ENCODE peak calls at places on chromosomes 16 and 17, in nine cellular contexts. One of them, this sample, is unnamed.

GRCh38 chr16:30622455-30623032 is 12.4 kb upstream of the ZNF689 start:
- DNase-seq in breast epithelium: no peak
- DNase-seq in IMR-90: no peak
- DNase-seq in substantia nigra: no peak
- DNase-seq in neuronal stem cell: no peak
- DNase-seq in kidney: no peak
- DNase-seq in GM23338: no peak
- DNase-seq in CD4-positive, alpha-beta T cell: no peak
- DNase-seq in AG04450: no peak
- DNase-seq in this sample: no peak

GRCh38 chr16:81457326-81458133 is 12.9 kb downstream of the CMIP start:
- DNase-seq in breast epithelium: no peak
- DNase-seq in IMR-90: peak
- DNase-seq in substantia nigra: no peak
- DNase-seq in neuronal stem cell: no peak
- DNase-seq in kidney: no peak
- DNase-seq in GM23338: no peak
- DNase-seq in CD4-positive, alpha-beta T cell: no peak
- DNase-seq in AG04450: peak
- DNase-seq in this sample: no peak

GRCh38 chr16:75070055-75070841 is 46.3 kb downstream of the LDHD start:
- DNase-seq in breast epithelium: no peak
- DNase-seq in IMR-90: no peak
- DNase-seq in substantia nigra: peak
- DNase-seq in neuronal stem cell: no peak
- DNase-seq in kidney: no peak
- DNase-seq in GM23338: no peak
- DNase-seq in CD4-positive, alpha-beta T cell: no peak
- DNase-seq in AG04450: no peak
- DNase-seq in this sample: no peak

GRCh38 chr17:1058423-1059130 is 61.6 kb downstream of the TIMM22 start:
- DNase-seq in breast epithelium: no peak
- DNase-seq in IMR-90: peak
- DNase-seq in substantia nigra: no peak
- DNase-seq in neuronal stem cell: no peak
- DNase-seq in kidney: peak
- DNase-seq in GM23338: peak
- DNase-seq in CD4-positive, alpha-beta T cell: peak
- DNase-seq in AG04450: no peak
- DNase-seq in this sample: no peak

GRCh38 chr17:40023590-40024292 is 8.5 kb downstream of the CSF3 start:
- DNase-seq in breast epithelium: no peak
- DNase-seq in IMR-90: no peak
- DNase-seq in substantia nigra: no peak
- DNase-seq in neuronal stem cell: no peak
- DNase-seq in kidney: peak
- DNase-seq in GM23338: no peak
- DNase-seq in CD4-positive, alpha-beta T cell: no peak
- DNase-seq in AG04450: no peak
- DNase-seq in this sample: no peak

GRCh38 chr16:80034469-80034826 is 433.9 kb upstream of the MAF start:
- DNase-seq in breast epithelium: no peak
- DNase-seq in IMR-90: no peak
- DNase-seq in substantia nigra: no peak
- DNase-seq in neuronal stem cell: no peak
- DNase-seq in kidney: no peak
- DNase-seq in GM23338: no peak
- DNase-seq in CD4-positive, alpha-beta T cell: no peak
- DNase-seq in AG04450: no peak
- DNase-seq in this sample: no peak

GRCh38 chr16:75584108-75584507 is 17.9 kb downstream of the GABARAPL2 start:
- DNase-seq in breast epithelium: no peak
- DNase-seq in IMR-90: no peak
- DNase-seq in substantia nigra: no peak
- DNase-seq in neuronal stem cell: no peak
- DNase-seq in kidney: no peak
- DNase-seq in GM23338: no peak
- DNase-seq in CD4-positive, alpha-beta T cell: no peak
- DNase-seq in AG04450: no peak
- DNase-seq in this sample: no peak

GRCh38 chr16:29820730-29821662 is 734 bp downstream of the MVP start:
- DNase-seq in breast epithelium: no peak
- DNase-seq in IMR-90: no peak
- DNase-seq in substantia nigra: no peak
- DNase-seq in neuronal stem cell: no peak
- DNase-seq in kidney: peak
- DNase-seq in GM23338: no peak
- DNase-seq in CD4-positive, alpha-beta T cell: peak
- DNase-seq in AG04450: no peak
- DNase-seq in this sample: no peak

GRCh38 chr17:79064026-79064425 is 10.6 kb upstream of the ENGASE start:
- DNase-seq in breast epithelium: no peak
- DNase-seq in IMR-90: no peak
- DNase-seq in substantia nigra: no peak
- DNase-seq in neuronal stem cell: no peak
- DNase-seq in kidney: no peak
- DNase-seq in GM23338: no peak
- DNase-seq in CD4-positive, alpha-beta T cell: no peak
- DNase-seq in AG04450: no peak
- DNase-seq in this sample: no peak

GRCh38 chr17:62110923-62111484 is 45.9 kb upstream of the MED13 start:
- DNase-seq in breast epithelium: no peak
- DNase-seq in IMR-90: no peak
- DNase-seq in substantia nigra: no peak
- DNase-seq in neuronal stem cell: no peak
- DNase-seq in kidney: no peak
- DNase-seq in GM23338: no peak
- DNase-seq in CD4-positive, alpha-beta T cell: no peak
- DNase-seq in AG04450: no peak
- DNase-seq in this sample: no peak

GRCh38 chr17:51638909-51639308 is 378.6 kb downstream of the UTP18 start:
- DNase-seq in breast epithelium: no peak
- DNase-seq in IMR-90: no peak
- DNase-seq in substantia nigra: no peak
- DNase-seq in neuronal stem cell: no peak
- DNase-seq in kidney: no peak
- DNase-seq in GM23338: no peak
- DNase-seq in CD4-positive, alpha-beta T cell: no peak
- DNase-seq in AG04450: no peak
- DNase-seq in this sample: no peak

DNA sequence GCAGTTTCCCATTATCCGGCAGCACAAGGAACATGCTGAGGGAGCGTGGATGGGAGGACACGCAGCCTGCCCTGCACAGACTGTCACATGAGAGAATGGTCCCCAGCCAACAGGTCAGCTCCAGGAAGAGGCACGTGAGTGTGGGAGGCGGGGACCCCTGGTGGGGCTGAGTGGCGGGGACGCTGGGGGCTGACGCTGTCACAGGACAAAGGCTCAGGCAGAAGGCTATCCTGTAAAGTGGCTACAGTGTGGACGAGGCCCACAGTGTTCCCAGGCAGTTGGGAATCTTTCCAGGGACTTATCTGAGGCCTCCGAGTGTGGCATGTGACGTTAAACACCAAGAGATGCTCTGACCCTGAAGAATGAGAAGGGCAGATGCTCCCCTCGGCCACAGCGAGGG is 30.4 kb downstream of the MBTPS1 start:
- DNase-seq in breast epithelium: no peak
- DNase-seq in IMR-90: no peak
- DNase-seq in substantia nigra: no peak
- DNase-seq in neuronal stem cell: no peak
- DNase-seq in kidney: no peak
- DNase-seq in GM23338: no peak
- DNase-seq in CD4-positive, alpha-beta T cell: no peak
- DNase-seq in AG04450: no peak
- DNase-seq in this sample: no peak
- H3K27ac ChIP-seq in breast epithelium: no peak
- H3K27ac ChIP-seq in IMR-90: no peak
- H3K27ac ChIP-seq in substantia nigra: no peak
- H3K27ac ChIP-seq in neuronal stem cell: no peak
- H3K27ac ChIP-seq in kidney: no peak
- H3K27ac ChIP-seq in GM23338: no peak
- H3K27ac ChIP-seq in CD4-positive, alpha-beta T cell: no peak
- H3K27ac ChIP-seq in AG04450: no peak
- H3K27ac ChIP-seq in this sample: no peak

DNA sequence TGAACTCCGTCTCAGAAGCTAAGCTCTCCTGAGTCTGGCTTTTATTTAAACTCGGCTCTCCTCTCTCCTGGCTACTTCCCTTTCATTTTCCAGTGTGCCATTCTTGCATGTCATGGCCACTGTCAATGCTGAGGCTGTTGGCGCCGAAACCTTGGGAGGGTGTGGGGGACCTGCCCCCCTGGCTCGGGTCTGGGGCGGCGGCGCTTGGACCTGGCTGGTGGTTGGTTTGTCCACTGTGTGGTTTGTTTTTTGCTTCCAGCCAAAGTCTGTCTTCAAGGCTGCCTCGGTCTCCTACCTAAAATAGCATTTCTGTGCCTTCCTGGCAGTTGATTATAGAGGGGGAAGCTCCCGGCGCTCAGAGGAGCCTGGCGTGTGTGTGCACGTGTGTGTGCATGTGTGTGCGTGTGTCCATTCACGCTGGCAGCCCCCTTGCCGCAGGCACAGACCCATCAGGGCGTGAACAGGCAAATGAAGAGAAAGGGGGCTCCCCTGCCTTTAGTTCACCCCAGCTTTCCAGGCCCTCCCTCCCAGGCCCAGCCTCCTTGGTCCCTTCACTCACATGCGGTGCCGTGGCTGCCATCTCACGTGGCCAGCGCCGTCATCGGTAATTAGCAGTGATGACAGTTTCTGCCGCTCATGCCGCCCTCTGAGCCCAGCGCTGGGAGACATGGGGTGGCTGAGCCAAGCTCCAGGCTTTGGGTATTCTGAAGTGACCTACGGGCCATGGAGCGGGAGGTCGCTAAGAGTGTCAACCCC is 179.9 kb downstream of the SEC14L1 start:
- DNase-seq in breast epithelium: peak
- DNase-seq in IMR-90: no peak
- DNase-seq in substantia nigra: no peak
- DNase-seq in neuronal stem cell: no peak
- DNase-seq in kidney: peak
- DNase-seq in GM23338: no peak
- DNase-seq in CD4-positive, alpha-beta T cell: no peak
- DNase-seq in AG04450: no peak
- DNase-seq in this sample: peak
- H3K27ac ChIP-seq in breast epithelium: peak
- H3K27ac ChIP-seq in IMR-90: peak
- H3K27ac ChIP-seq in substantia nigra: no peak
- H3K27ac ChIP-seq in neuronal stem cell: no peak
- H3K27ac ChIP-seq in kidney: peak
- H3K27ac ChIP-seq in GM23338: no peak
- H3K27ac ChIP-seq in CD4-positive, alpha-beta T cell: no peak
- H3K27ac ChIP-seq in AG04450: peak
- H3K27ac ChIP-seq in this sample: peak

DNA sequence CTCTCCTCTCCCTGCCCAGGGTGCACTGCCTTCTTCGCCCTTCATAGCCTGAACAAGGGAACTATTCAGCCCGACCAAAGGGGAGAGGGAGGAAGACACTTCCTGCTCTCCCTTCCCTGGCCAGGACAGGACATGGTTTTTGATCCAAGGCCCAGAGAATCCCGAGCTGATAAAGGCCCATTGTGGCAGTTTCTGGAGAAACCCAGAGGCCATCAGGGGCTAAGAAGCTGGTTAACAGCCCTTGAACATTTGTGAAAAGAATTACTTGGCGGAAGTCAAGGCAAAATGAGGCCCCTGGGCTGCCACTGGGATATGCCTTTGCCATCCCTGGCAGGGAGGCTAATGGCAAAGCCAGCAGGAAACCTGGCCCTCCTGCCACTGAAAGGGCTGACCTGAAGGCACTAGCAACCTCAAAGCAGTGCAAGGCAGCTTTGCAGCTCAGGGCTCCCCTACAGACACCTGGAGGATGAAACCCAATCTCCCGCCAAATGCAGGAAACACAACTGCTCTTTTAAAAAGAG is 12.7 kb downstream of the PHB1 start:
- DNase-seq in breast epithelium: no peak
- DNase-seq in IMR-90: no peak
- DNase-seq in substantia nigra: no peak
- DNase-seq in neuronal stem cell: no peak
- DNase-seq in kidney: no peak
- DNase-seq in GM23338: no peak
- DNase-seq in CD4-positive, alpha-beta T cell: no peak
- DNase-seq in AG04450: no peak
- DNase-seq in this sample: no peak
- H3K27ac ChIP-seq in breast epithelium: peak
- H3K27ac ChIP-seq in IMR-90: no peak
- H3K27ac ChIP-seq in substantia nigra: peak
- H3K27ac ChIP-seq in neuronal stem cell: peak
- H3K27ac ChIP-seq in kidney: no peak
- H3K27ac ChIP-seq in GM23338: peak
- H3K27ac ChIP-seq in CD4-positive, alpha-beta T cell: no peak
- H3K27ac ChIP-seq in AG04450: no peak
- H3K27ac ChIP-seq in this sample: no peak

GRCh38 chr17:48328457-48328856 is 101.6 kb downstream of the SKAP1 start:
- DNase-seq in breast epithelium: no peak
- DNase-seq in IMR-90: no peak
- DNase-seq in substantia nigra: no peak
- DNase-seq in neuronal stem cell: no peak
- DNase-seq in kidney: no peak
- DNase-seq in GM23338: no peak
- DNase-seq in CD4-positive, alpha-beta T cell: no peak
- DNase-seq in AG04450: no peak
- DNase-seq in this sample: no peak

GRCh38 chr17:48326311-48326710 is 103.7 kb downstream of the SKAP1 start:
- DNase-seq in breast epithelium: no peak
- DNase-seq in IMR-90: no peak
- DNase-seq in substantia nigra: no peak
- DNase-seq in neuronal stem cell: no peak
- DNase-seq in kidney: no peak
- DNase-seq in GM23338: no peak
- DNase-seq in CD4-positive, alpha-beta T cell: no peak
- DNase-seq in AG04450: no peak
- DNase-seq in this sample: no peak

GRCh38 chr17:48333034-48333491 is 97.0 kb downstream of the SKAP1 start:
- DNase-seq in breast epithelium: no peak
- DNase-seq in IMR-90: peak
- DNase-seq in substantia nigra: no peak
- DNase-seq in neuronal stem cell: no peak
- DNase-seq in kidney: no peak
- DNase-seq in GM23338: no peak
- DNase-seq in CD4-positive, alpha-beta T cell: no peak
- DNase-seq in AG04450: no peak
- DNase-seq in this sample: no peak

GRCh38 chr17:48330877-48331276 is 99.1 kb downstream of the SKAP1 start:
- DNase-seq in breast epithelium: no peak
- DNase-seq in IMR-90: no peak
- DNase-seq in substantia nigra: no peak
- DNase-seq in neuronal stem cell: no peak
- DNase-seq in kidney: no peak
- DNase-seq in GM23338: no peak
- DNase-seq in CD4-positive, alpha-beta T cell: no peak
- DNase-seq in AG04450: no peak
- DNase-seq in this sample: no peak

DNA sequence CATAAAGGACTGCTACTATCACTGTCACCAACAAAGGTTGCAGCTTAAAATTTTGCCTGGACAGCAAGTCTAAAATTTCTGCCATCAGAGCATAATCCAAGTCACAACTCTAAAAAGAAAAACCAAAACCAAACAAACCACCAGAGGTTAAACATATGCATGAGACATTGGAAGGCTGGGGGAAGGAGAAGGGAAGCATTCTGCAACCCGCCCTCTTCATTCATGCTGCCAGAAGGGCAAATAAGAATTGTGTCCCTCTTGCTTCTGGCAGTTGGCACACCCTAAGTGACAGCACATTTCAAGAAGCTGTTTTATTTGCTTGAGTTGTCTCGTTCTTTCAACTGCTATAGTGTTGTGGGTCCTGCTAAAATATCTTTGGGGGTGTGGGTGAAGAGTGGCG is 99.6 kb downstream of the SKAP1 start:
- DNase-seq in breast epithelium: no peak
- DNase-seq in IMR-90: no peak
- DNase-seq in substantia nigra: no peak
- DNase-seq in neuronal stem cell: no peak
- DNase-seq in kidney: no peak
- DNase-seq in GM23338: no peak
- DNase-seq in CD4-positive, alpha-beta T cell: no peak
- DNase-seq in AG04450: no peak
- DNase-seq in this sample: no peak
- H3K27ac ChIP-seq in breast epithelium: no peak
- H3K27ac ChIP-seq in IMR-90: no peak
- H3K27ac ChIP-seq in substantia nigra: no peak
- H3K27ac ChIP-seq in neuronal stem cell: no peak
- H3K27ac ChIP-seq in kidney: no peak
- H3K27ac ChIP-seq in GM23338: no peak
- H3K27ac ChIP-seq in CD4-positive, alpha-beta T cell: no peak
- H3K27ac ChIP-seq in AG04450: no peak
- H3K27ac ChIP-seq in this sample: no peak

This sample was measured in thoracic aorta.